ENCODE peak calls at places on chromosomes 1 and 21, in five cellular contexts. One of them, this sample, is unnamed.

GRCh38 chr1:228279011-228279721 is 71.3 kb downstream of the OBSCN start:
- DNase-seq in CD4-positive, alpha-beta T cell: peak; percentile 0
- DNase-seq in AML-193: no peak
- DNase-seq in cardiac fibroblast: no peak
- DNase-seq in KG1: no peak
- DNase-seq in this sample: no peak

GRCh38 chr1:41232305-41232704 is 9.8 kb downstream of the SCMH1 start:
- DNase-seq in CD4-positive, alpha-beta T cell: no peak
- DNase-seq in AML-193: no peak
- DNase-seq in cardiac fibroblast: peak; percentile 15
- DNase-seq in KG1: no peak
- DNase-seq in this sample: no peak

GRCh38 chr1:169495050-169495740 is 9.5 kb upstream of the SLC19A2 start:
- DNase-seq in CD4-positive, alpha-beta T cell: no peak
- DNase-seq in AML-193: no peak
- DNase-seq in cardiac fibroblast: no peak
- DNase-seq in KG1: no peak
- DNase-seq in this sample: peak; percentile 11

GRCh38 chr1:151935154-151935553 is 25.8 kb upstream of the THEM4 start:
- DNase-seq in CD4-positive, alpha-beta T cell: no peak
- DNase-seq in AML-193: no peak
- DNase-seq in cardiac fibroblast: peak; percentile 46
- DNase-seq in KG1: no peak
- DNase-seq in this sample: no peak

GRCh38 chr1:172146149-172146850 is 274.2 kb upstream of the C1orf105 start:
- DNase-seq in CD4-positive, alpha-beta T cell: no peak
- DNase-seq in AML-193: no peak
- DNase-seq in cardiac fibroblast: no peak
- DNase-seq in KG1: no peak
- DNase-seq in this sample: no peak

GRCh38 chr1:21936366-21937031 is 611 bp downstream of the HSPG2 start:
- DNase-seq in CD4-positive, alpha-beta T cell: no peak
- DNase-seq in AML-193: no peak
- DNase-seq in cardiac fibroblast: no peak
- DNase-seq in KG1: no peak
- DNase-seq in this sample: no peak

GRCh38 chr21:14900611-14901010 is 164.2 kb downstream of the NRIP1 start:
- DNase-seq in CD4-positive, alpha-beta T cell: no peak
- DNase-seq in AML-193: no peak
- DNase-seq in cardiac fibroblast: no peak
- DNase-seq in KG1: no peak
- DNase-seq in this sample: no peak

GRCh38 chr1:206445861-206446495 is 24.3 kb upstream of the IKBKE start:
- DNase-seq in CD4-positive, alpha-beta T cell: no peak
- DNase-seq in AML-193: no peak
- DNase-seq in cardiac fibroblast: no peak
- DNase-seq in KG1: no peak
- DNase-seq in this sample: no peak

GRCh38 chr1:76142771-76143540 is 68.4 kb downstream of the ST6GALNAC3 start:
- DNase-seq in CD4-positive, alpha-beta T cell: no peak
- DNase-seq in AML-193: no peak
- DNase-seq in cardiac fibroblast: peak; percentile 13
- DNase-seq in KG1: no peak
- DNase-seq in this sample: no peak

GRCh38 chr1:197775282-197776262 is at the start of gene DENND1B:
- DNase-seq in CD4-positive, alpha-beta T cell: peak; percentile 75
- DNase-seq in AML-193: peak; percentile 67
- DNase-seq in cardiac fibroblast: peak; percentile 51
- DNase-seq in KG1: peak; percentile 80
- DNase-seq in this sample: peak; percentile 59

GRCh38 chr21:45651921-45652320 is 8.4 kb downstream of the PCBP3 start:
- DNase-seq in CD4-positive, alpha-beta T cell: no peak
- DNase-seq in AML-193: no peak
- DNase-seq in cardiac fibroblast: no peak
- DNase-seq in KG1: no peak
- DNase-seq in this sample: no peak

GRCh38 chr1:228837817-228838716 is 102.8 kb downstream of the RHOU start:
- DNase-seq in CD4-positive, alpha-beta T cell: no peak
- DNase-seq in AML-193: peak; percentile 79
- DNase-seq in cardiac fibroblast: peak; percentile 95
- DNase-seq in KG1: no peak
- DNase-seq in this sample: peak; percentile 95

GRCh38 chr21:39630191-39630591 is 17.5 kb downstream of the B3GALT5 start:
- DNase-seq in CD4-positive, alpha-beta T cell: no peak
- DNase-seq in AML-193: no peak
- DNase-seq in cardiac fibroblast: no peak
- DNase-seq in KG1: no peak
- DNase-seq in this sample: peak; percentile 88

GRCh38 chr1:36606908-36607651 is 124.4 kb upstream of the CSF3R start:
- DNase-seq in CD4-positive, alpha-beta T cell: no peak
- DNase-seq in AML-193: no peak
- DNase-seq in cardiac fibroblast: no peak
- DNase-seq in KG1: no peak
- DNase-seq in this sample: no peak

GRCh38 chr1:40974945-40975344 is 4.6 kb upstream of the CTPS1 start:
- DNase-seq in CD4-positive, alpha-beta T cell: no peak
- DNase-seq in AML-193: no peak
- DNase-seq in cardiac fibroblast: no peak
- DNase-seq in KG1: no peak
- DNase-seq in this sample: no peak

GRCh38 chr1:179881642-179882252 is 338 bp upstream of the TOR1AIP1 start:
- DNase-seq in CD4-positive, alpha-beta T cell: no peak
- DNase-seq in AML-193: no peak
- DNase-seq in cardiac fibroblast: peak; percentile 98
- DNase-seq in KG1: peak; percentile 66
- DNase-seq in this sample: peak; percentile 93

GRCh38 chr1:247456914-247457638 is 828 bp downstream of the OR2B11 start:
- DNase-seq in CD4-positive, alpha-beta T cell: no peak
- DNase-seq in AML-193: no peak
- DNase-seq in cardiac fibroblast: no peak
- DNase-seq in KG1: no peak
- DNase-seq in this sample: no peak

GRCh38 chr21:36700295-36700960 is 1.5 kb downstream of the SIM2 start:
- DNase-seq in CD4-positive, alpha-beta T cell: no peak
- DNase-seq in AML-193: no peak
- DNase-seq in cardiac fibroblast: no peak
- DNase-seq in KG1: no peak
- DNase-seq in this sample: no peak

GRCh38 chr1:64539808-64540207 is 69.9 kb downstream of the CACHD1 start:
- DNase-seq in CD4-positive, alpha-beta T cell: no peak
- DNase-seq in AML-193: no peak
- DNase-seq in cardiac fibroblast: peak; percentile 88
- DNase-seq in KG1: no peak
- DNase-seq in this sample: peak; percentile 20

GRCh38 chr1:151990058-151990855 is 3.4 kb downstream of the S100A10 start:
- DNase-seq in CD4-positive, alpha-beta T cell: no peak
- DNase-seq in AML-193: no peak
- DNase-seq in cardiac fibroblast: no peak
- DNase-seq in KG1: no peak
- DNase-seq in this sample: no peak

GRCh38 chr1:41673806-41674205 is 189.3 kb upstream of the EDN2 start:
- DNase-seq in CD4-positive, alpha-beta T cell: peak; percentile 32
- DNase-seq in AML-193: no peak
- DNase-seq in cardiac fibroblast: no peak
- DNase-seq in KG1: no peak
- DNase-seq in this sample: no peak

GRCh38 chr1:1230656-1231399 is 973 bp downstream of the SDF4 start:
- DNase-seq in CD4-positive, alpha-beta T cell: no peak
- DNase-seq in AML-193: peak; percentile 27
- DNase-seq in cardiac fibroblast: peak; percentile 76
- DNase-seq in KG1: no peak
- DNase-seq in this sample: peak; percentile 74

GRCh38 chr1:153485880-153486279 is 25.4 kb upstream of the S100A7 start:
- DNase-seq in CD4-positive, alpha-beta T cell: no peak
- DNase-seq in AML-193: no peak
- DNase-seq in cardiac fibroblast: peak; percentile 30
- DNase-seq in KG1: no peak
- DNase-seq in this sample: no peak

GRCh38 chr1:27632387-27633297 is 2.3 kb downstream of the FGR start:
- DNase-seq in CD4-positive, alpha-beta T cell: no peak
- DNase-seq in AML-193: peak; percentile 27
- DNase-seq in cardiac fibroblast: no peak
- DNase-seq in KG1: peak; percentile 35
- DNase-seq in this sample: no peak

GRCh38 chr1:221268295-221268694 is 389.1 kb downstream of the HLX start:
- DNase-seq in CD4-positive, alpha-beta T cell: no peak
- DNase-seq in AML-193: no peak
- DNase-seq in cardiac fibroblast: peak; percentile 71
- DNase-seq in KG1: no peak
- DNase-seq in this sample: no peak

GRCh38 chr1:4305526-4306301 is 348.7 kb upstream of the AJAP1 start:
- DNase-seq in CD4-positive, alpha-beta T cell: no peak
- DNase-seq in AML-193: no peak
- DNase-seq in cardiac fibroblast: no peak
- DNase-seq in KG1: no peak
- DNase-seq in this sample: no peak

GRCh38 chr21:43269461-43269860 is 100.7 kb downstream of the CRYAA start:
- DNase-seq in CD4-positive, alpha-beta T cell: peak; percentile 41
- DNase-seq in AML-193: no peak
- DNase-seq in cardiac fibroblast: no peak
- DNase-seq in KG1: no peak
- DNase-seq in this sample: peak; percentile 9

This sample was measured in ACHN.